ENCODE peak calls at places on chromosomes 1 and 21, in four cellular contexts. K is A172, Q is AG08396, Y is iPS DF 19.7. P is an unnamed sample.

GRCh38 chr21:38830667-38831525 is 25.2 kb downstream of the ETS2 start:
- DNase-seq in K (no peak), Y (no peak), Q (no peak), P (no peak)

GRCh38 chr1:29688477-29689365 is 452.4 kb downstream of the PTPRU start:
- DNase-seq in Y (no peak), K (peak; percentile 79), Q (peak; percentile 75), P (peak; percentile 48)

GRCh38 chr21:21396424-21396823 is 398.2 kb downstream of the NCAM2 start:
- DNase-seq in K (no peak), Y (no peak), Q (no peak), P (no peak)

GRCh38 chr1:28132110-28132897 is 43.9 kb upstream of the EYA3 start:
- DNase-seq in Y (no peak), Q (no peak), K (no peak), P (no peak)

GRCh38 chr1:65459397-65459768 is 38.9 kb downstream of the LEPR start:
- DNase-seq in Y (no peak), Q (peak; percentile 45), K (peak; percentile 39), P (peak; percentile 60)

GRCh38 chr21:42012763-42013329 is 2.7 kb upstream of the ZBTB21 start:
- DNase-seq in Y (no peak), Q (no peak), K (no peak), P (no peak)

GRCh38 chr1:17926906-17927305 is 171.8 kb downstream of the ACTL8 start:
- DNase-seq in Y (no peak), K (no peak), Q (no peak), P (no peak)

GRCh38 chr21:43273708-43274021 is 104.9 kb downstream of the CRYAA start:
- DNase-seq in Y (no peak), K (no peak), Q (no peak), P (no peak)

GRCh38 chr1:81023187-81023724 is 777.5 kb upstream of the ADGRL2 start:
- DNase-seq in Q (no peak), Y (no peak), K (no peak), P (no peak)

GRCh38 chr21:29145837-29146453 is 15.5 kb downstream of the MAP3K7CL start:
- DNase-seq in Q (no peak), K (no peak), Y (no peak), P (no peak)

GRCh38 chr1:107867892-107868291 is 97.1 kb downstream of the VAV3 start:
- DNase-seq in Q (no peak), K (no peak), Y (no peak), P (no peak)

GRCh38 chr1:54875000-54875399 is 12.0 kb downstream of the DHCR24 start:
- DNase-seq in Y (no peak), K (no peak), Q (no peak), P (no peak)

GRCh38 chr1:164843743-164844500 is 284.9 kb downstream of the PBX1 start:
- DNase-seq in Y (no peak), K (no peak), Q (no peak), P (no peak)

GRCh38 chr1:218867941-218868656 is 305.6 kb upstream of the LYPLAL1 start:
- DNase-seq in Y (no peak), K (no peak), Q (no peak), P (no peak)

GRCh38 chr21:33839167-33839716 is 76.4 kb downstream of the ATP5PO start:
- DNase-seq in Y (no peak), K (no peak), Q (no peak), P (no peak)

GRCh38 chr1:228978486-228979324 is 243.4 kb downstream of the RHOU start:
- DNase-seq in Q (peak; percentile 42), K (no peak), Y (no peak), P (no peak)

GRCh38 chr1:24890861-24891260 is 39.2 kb downstream of the RUNX3 start:
- DNase-seq in Q (no peak), K (no peak), Y (no peak), P (no peak)

GRCh38 chr1:85463666-85464496 is 1.1 kb downstream of the DDAH1 start:
- DNase-seq in Q (peak; percentile 22), Y (no peak), K (peak; percentile 4), P (no peak)

GRCh38 chr1:224565186-224565585 is 50.9 kb upstream of the CNIH3 start:
- DNase-seq in K (peak; percentile 96), Q (peak; percentile 76), Y (no peak), P (peak; percentile 81)

GRCh38 chr1:29498126-29499100 is 262.1 kb downstream of the PTPRU start:
- DNase-seq in Q (no peak), Y (no peak), K (no peak), P (peak; percentile 30)

GRCh38 chr21:38956791-38957571 is 151.3 kb downstream of the ETS2 start:
- DNase-seq in K (no peak), Q (no peak), Y (no peak), P (no peak)

GRCh38 chr1:68143633-68144032 is 88.7 kb downstream of the WLS start:
- DNase-seq in K (no peak), Q (no peak), Y (no peak), P (no peak)

GRCh38 chr1:31433396-31433930 is 20.4 kb downstream of the SERINC2 start:
- DNase-seq in Y (no peak), Q (peak; percentile 3), K (no peak), P (no peak)

P was measured in H4.